ENCODE peak calls at places on chromosome 13, in six cellular contexts. One of them, this sample, is unnamed.

GRCh38 chr13:72144625-72145024 is 277.6 kb upstream of the DACH1 start:
- DNase-seq in neural progenitor cell: no peak
- DNase-seq in thoracic aorta: no peak
- DNase-seq in uterus: no peak
- DNase-seq in right atrium auricular region: no peak
- DNase-seq in fibroblast of lung: peak
- DNase-seq in this sample: peak

GRCh38 chr13:46633416-46633815 is 80.4 kb downstream of the LRCH1 start:
- DNase-seq in neural progenitor cell: no peak
- DNase-seq in thoracic aorta: no peak
- DNase-seq in uterus: no peak
- DNase-seq in right atrium auricular region: no peak
- DNase-seq in fibroblast of lung: peak
- DNase-seq in this sample: peak

GRCh38 chr13:36673838-36674326 is at the start of gene SERTM1:
- DNase-seq in neural progenitor cell: peak
- DNase-seq in thoracic aorta: no peak
- DNase-seq in uterus: peak
- DNase-seq in right atrium auricular region: no peak
- DNase-seq in fibroblast of lung: peak
- DNase-seq in this sample: peak

GRCh38 chr13:23715762-23716235 is 145.6 kb downstream of the TNFRSF19 start:
- DNase-seq in neural progenitor cell: no peak
- DNase-seq in thoracic aorta: no peak
- DNase-seq in uterus: no peak
- DNase-seq in right atrium auricular region: no peak
- DNase-seq in fibroblast of lung: no peak
- DNase-seq in this sample: no peak

GRCh38 chr13:38680912-38681311 is 6.0 kb upstream of the FREM2 start:
- DNase-seq in neural progenitor cell: no peak
- DNase-seq in thoracic aorta: no peak
- DNase-seq in uterus: no peak
- DNase-seq in right atrium auricular region: no peak
- DNase-seq in fibroblast of lung: no peak
- DNase-seq in this sample: no peak

GRCh38 chr13:46359731-46360130 is 27.3 kb downstream of the RUBCNL start:
- DNase-seq in neural progenitor cell: no peak
- DNase-seq in thoracic aorta: no peak
- DNase-seq in uterus: no peak
- DNase-seq in right atrium auricular region: no peak
- DNase-seq in fibroblast of lung: peak
- DNase-seq in this sample: peak

GRCh38 chr13:23551213-23552008 is 18.8 kb upstream of the TNFRSF19 start:
- DNase-seq in neural progenitor cell: peak
- DNase-seq in thoracic aorta: no peak
- DNase-seq in uterus: no peak
- DNase-seq in right atrium auricular region: no peak
- DNase-seq in fibroblast of lung: peak
- DNase-seq in this sample: no peak

GRCh38 chr13:45925151-45925550 is 73.6 kb upstream of the SIAH3 start:
- DNase-seq in neural progenitor cell: no peak
- DNase-seq in thoracic aorta: no peak
- DNase-seq in uterus: no peak
- DNase-seq in right atrium auricular region: peak
- DNase-seq in fibroblast of lung: no peak
- DNase-seq in this sample: no peak

GRCh38 chr13:109941951-109942350 is 155.6 kb upstream of the IRS2 start:
- DNase-seq in neural progenitor cell: no peak
- DNase-seq in thoracic aorta: no peak
- DNase-seq in uterus: no peak
- DNase-seq in right atrium auricular region: no peak
- DNase-seq in fibroblast of lung: peak
- DNase-seq in this sample: peak

GRCh38 chr13:42660367-42660965 is 86.5 kb downstream of the TNFSF11 start:
- DNase-seq in neural progenitor cell: no peak
- DNase-seq in thoracic aorta: no peak
- DNase-seq in uterus: no peak
- DNase-seq in right atrium auricular region: no peak
- DNase-seq in fibroblast of lung: peak
- DNase-seq in this sample: peak

GRCh38 chr13:30119476-30119875 is 187.9 kb downstream of the KATNAL1 start:
- DNase-seq in neural progenitor cell: no peak
- DNase-seq in thoracic aorta: no peak
- DNase-seq in uterus: peak
- DNase-seq in right atrium auricular region: no peak
- DNase-seq in fibroblast of lung: peak
- DNase-seq in this sample: no peak

GRCh38 chr13:96075953-96076543 is 13.9 kb upstream of the HS6ST3 start:
- DNase-seq in neural progenitor cell: no peak
- DNase-seq in thoracic aorta: no peak
- DNase-seq in uterus: no peak
- DNase-seq in right atrium auricular region: no peak
- DNase-seq in fibroblast of lung: no peak
- DNase-seq in this sample: peak

GRCh38 chr13:30061217-30061616 is 210.8 kb upstream of the UBL3 start:
- DNase-seq in neural progenitor cell: no peak
- DNase-seq in thoracic aorta: no peak
- DNase-seq in uterus: no peak
- DNase-seq in right atrium auricular region: no peak
- DNase-seq in fibroblast of lung: no peak
- DNase-seq in this sample: no peak

GRCh38 chr13:28805193-28805819 is 14.8 kb upstream of the MTUS2 start:
- DNase-seq in neural progenitor cell: peak
- DNase-seq in thoracic aorta: no peak
- DNase-seq in uterus: no peak
- DNase-seq in right atrium auricular region: no peak
- DNase-seq in fibroblast of lung: no peak
- DNase-seq in this sample: no peak

GRCh38 chr13:98782654-98783053 is 30.2 kb upstream of the SLC15A1 start:
- DNase-seq in neural progenitor cell: no peak
- DNase-seq in thoracic aorta: no peak
- DNase-seq in uterus: no peak
- DNase-seq in right atrium auricular region: no peak
- DNase-seq in fibroblast of lung: peak
- DNase-seq in this sample: no peak

GRCh38 chr13:29472317-29472961 is 123.0 kb downstream of the SLC7A1 start:
- DNase-seq in neural progenitor cell: peak
- DNase-seq in thoracic aorta: no peak
- DNase-seq in uterus: no peak
- DNase-seq in right atrium auricular region: peak
- DNase-seq in fibroblast of lung: peak
- DNase-seq in this sample: peak

GRCh38 chr13:30870049-30870884 is 35.8 kb upstream of the MEDAG start:
- DNase-seq in neural progenitor cell: peak
- DNase-seq in thoracic aorta: peak
- DNase-seq in uterus: peak
- DNase-seq in right atrium auricular region: peak
- DNase-seq in fibroblast of lung: peak
- DNase-seq in this sample: peak

GRCh38 chr13:105814219-105814901 is 721.1 kb downstream of the EFNB2 start:
- DNase-seq in neural progenitor cell: no peak
- DNase-seq in thoracic aorta: no peak
- DNase-seq in uterus: no peak
- DNase-seq in right atrium auricular region: no peak
- DNase-seq in fibroblast of lung: peak
- DNase-seq in this sample: peak

GRCh38 chr13:48398450-48399095 is 14.3 kb downstream of the LPAR6 start:
- DNase-seq in neural progenitor cell: no peak
- DNase-seq in thoracic aorta: no peak
- DNase-seq in uterus: no peak
- DNase-seq in right atrium auricular region: no peak
- DNase-seq in fibroblast of lung: peak
- DNase-seq in this sample: no peak

GRCh38 chr13:102487330-102487729 is 85.5 kb upstream of the FGF14 start:
- DNase-seq in neural progenitor cell: no peak
- DNase-seq in thoracic aorta: no peak
- DNase-seq in uterus: no peak
- DNase-seq in right atrium auricular region: no peak
- DNase-seq in fibroblast of lung: no peak
- DNase-seq in this sample: no peak
- TF ChIP-seq CTCF in neural progenitor cell: no peak
- TF ChIP-seq CTCF in thoracic aorta: no peak
- TF ChIP-seq CTCF in uterus: no peak
- TF ChIP-seq CTCF in right atrium auricular region: no peak
- TF ChIP-seq CTCF in fibroblast of lung: no peak
- TF ChIP-seq CTCF in this sample: no peak

DNA sequence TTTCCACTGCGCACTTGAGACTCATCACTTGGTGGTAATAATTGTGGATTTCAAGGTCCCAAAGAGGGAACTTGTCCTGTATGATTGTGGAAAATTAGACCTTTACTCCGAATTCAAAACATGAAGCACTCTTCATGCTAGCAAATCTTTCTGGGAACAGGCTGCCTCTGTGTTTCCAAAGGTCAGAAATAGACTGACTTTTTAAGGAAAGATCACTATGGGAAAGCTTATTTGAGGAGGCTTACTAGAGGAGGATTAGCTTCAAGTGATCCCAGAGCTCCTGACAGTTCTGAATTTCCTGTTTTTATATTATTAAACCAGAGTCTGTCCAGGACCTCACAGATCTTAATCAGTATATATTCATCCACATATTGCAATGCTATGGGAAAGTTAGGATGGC is 5.5 kb downstream of the WDFY2 start:
- DNase-seq in neural progenitor cell: no peak
- DNase-seq in thoracic aorta: no peak
- DNase-seq in uterus: no peak
- DNase-seq in right atrium auricular region: no peak
- DNase-seq in fibroblast of lung: no peak
- DNase-seq in this sample: no peak
- H3K27ac ChIP-seq in neural progenitor cell: peak
- H3K27ac ChIP-seq in thoracic aorta: no peak
- H3K27ac ChIP-seq in uterus: peak
- H3K27ac ChIP-seq in right atrium auricular region: no peak
- H3K27ac ChIP-seq in fibroblast of lung: peak
- H3K27ac ChIP-seq in this sample: no peak

GRCh38 chr13:50080158-50080855 is 65.1 kb downstream of the KCNRG start:
- DNase-seq in neural progenitor cell: peak
- DNase-seq in thoracic aorta: no peak
- DNase-seq in uterus: no peak
- DNase-seq in right atrium auricular region: no peak
- DNase-seq in fibroblast of lung: peak
- DNase-seq in this sample: no peak

GRCh38 chr13:50080856-50081105 is 65.5 kb downstream of the KCNRG start:
- DNase-seq in neural progenitor cell: no peak
- DNase-seq in thoracic aorta: no peak
- DNase-seq in uterus: no peak
- DNase-seq in right atrium auricular region: no peak
- DNase-seq in fibroblast of lung: no peak
- DNase-seq in this sample: no peak

GRCh38 chr13:50081899-50082425 is 66.7 kb downstream of the KCNRG start:
- DNase-seq in neural progenitor cell: peak
- DNase-seq in thoracic aorta: peak
- DNase-seq in uterus: peak
- DNase-seq in right atrium auricular region: peak
- DNase-seq in fibroblast of lung: peak
- DNase-seq in this sample: peak

GRCh38 chr13:50082426-50083283 is 67.4 kb downstream of the KCNRG start:
- DNase-seq in neural progenitor cell: peak
- DNase-seq in thoracic aorta: no peak
- DNase-seq in uterus: peak
- DNase-seq in right atrium auricular region: no peak
- DNase-seq in fibroblast of lung: peak
- DNase-seq in this sample: peak

DNA sequence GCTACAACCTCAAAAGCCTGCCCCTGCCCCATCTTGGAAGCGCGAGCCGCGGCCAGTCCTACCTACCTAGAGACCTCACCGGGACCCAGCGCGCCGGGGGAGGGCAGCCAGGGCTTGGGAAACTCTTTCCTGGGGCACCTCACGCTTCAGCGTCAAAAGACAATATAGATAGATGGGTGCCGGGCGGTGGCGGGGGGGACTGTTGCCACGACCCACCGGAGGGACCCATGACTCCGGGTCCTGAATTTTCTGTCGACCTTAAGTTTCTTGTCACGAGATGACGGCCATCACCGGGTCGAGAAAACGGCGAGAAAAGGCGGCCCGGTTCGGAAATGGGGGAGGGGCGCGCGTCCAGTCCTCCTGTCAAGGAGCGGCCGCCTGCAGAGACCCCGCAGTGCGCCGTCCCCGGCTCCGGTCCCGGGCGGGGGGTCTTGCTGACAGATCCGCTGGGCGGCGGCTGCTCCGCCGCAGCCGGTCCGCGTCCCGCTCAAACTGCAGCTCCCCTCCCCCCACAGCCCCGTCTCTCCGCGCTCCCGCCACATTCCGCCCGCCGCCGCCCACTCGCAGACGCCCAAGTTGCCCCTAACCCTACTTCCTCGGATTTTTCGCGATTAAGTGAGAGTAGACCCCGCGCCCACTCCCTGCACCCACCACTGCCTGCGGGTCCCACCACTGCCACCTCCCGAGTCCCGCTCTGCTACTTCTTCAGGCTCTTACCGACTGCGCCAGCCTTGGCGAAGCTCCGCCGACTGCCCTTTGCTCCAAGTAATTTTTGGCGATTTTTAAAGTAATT is 66.1 kb downstream of the KCNRG start:
- DNase-seq in neural progenitor cell: peak
- DNase-seq in thoracic aorta: no peak
- DNase-seq in uterus: peak
- DNase-seq in right atrium auricular region: no peak
- DNase-seq in fibroblast of lung: no peak
- DNase-seq in this sample: no peak
- TF ChIP-seq CTCF in neural progenitor cell: peak
- TF ChIP-seq CTCF in thoracic aorta: no peak
- TF ChIP-seq CTCF in uterus: no peak
- TF ChIP-seq CTCF in right atrium auricular region: no peak
- TF ChIP-seq CTCF in fibroblast of lung: no peak
- TF ChIP-seq CTCF in this sample: peak

DNA sequence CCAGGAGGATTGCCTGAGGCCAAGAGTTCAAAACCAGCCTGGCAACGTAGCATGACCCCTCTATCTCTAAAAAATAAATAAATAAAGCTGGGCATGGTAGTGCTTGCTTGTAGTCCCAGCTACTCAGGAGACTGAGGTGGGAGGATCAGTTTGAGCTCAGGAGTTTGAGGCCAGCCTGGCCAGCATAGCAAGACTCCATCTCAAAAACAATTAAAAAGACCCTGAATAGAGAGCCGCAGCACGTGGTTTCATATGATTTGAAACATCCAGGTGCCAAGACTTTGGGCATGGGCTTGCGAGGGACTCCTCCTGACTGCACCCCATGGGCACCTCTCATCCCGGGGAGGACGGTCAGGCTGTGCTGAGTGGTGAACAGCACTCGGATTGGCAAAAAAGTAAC is 63.9 kb downstream of the ZIC5 start:
- DNase-seq in neural progenitor cell: no peak
- DNase-seq in thoracic aorta: no peak
- DNase-seq in uterus: no peak
- DNase-seq in right atrium auricular region: no peak
- DNase-seq in fibroblast of lung: no peak
- DNase-seq in this sample: no peak
- H3K27ac ChIP-seq in neural progenitor cell: no peak
- H3K27ac ChIP-seq in thoracic aorta: no peak
- H3K27ac ChIP-seq in uterus: no peak
- H3K27ac ChIP-seq in right atrium auricular region: no peak
- H3K27ac ChIP-seq in fibroblast of lung: no peak
- H3K27ac ChIP-seq in this sample: no peak

GRCh38 chr13:19587635-19588300 is 26.4 kb upstream of the TPTE2 start:
- DNase-seq in neural progenitor cell: no peak
- DNase-seq in thoracic aorta: no peak
- DNase-seq in uterus: no peak
- DNase-seq in right atrium auricular region: no peak
- DNase-seq in fibroblast of lung: peak
- DNase-seq in this sample: no peak
- TF ChIP-seq CTCF in neural progenitor cell: peak
- TF ChIP-seq CTCF in thoracic aorta: no peak
- TF ChIP-seq CTCF in uterus: peak
- TF ChIP-seq CTCF in right atrium auricular region: peak
- TF ChIP-seq CTCF in fibroblast of lung: peak
- TF ChIP-seq CTCF in this sample: peak

This sample was measured in RWPE1.